ENCODE peak calls at places on chromosome 19, in seven cellular contexts. E is upper lobe of left lung, C is tibial nerve, N is sigmoid colon, Q is IMR-90, A is ovary, B is HepG2. P is an unnamed sample.
A peak's percentile ranks its signal among the peaks of the same experiment; 100 is the strongest.

GRCh38 chr19:50649433-50650391 is at the start of gene C19orf81:
- DNase-seq in Q (peak; percentile 6), B (no peak), A (no peak), E (no peak), N (no peak), C (no peak), P (peak; percentile 75)

GRCh38 chr19:44345969-44346368 is 10.5 kb downstream of the ZNF112 start:
- DNase-seq in A (no peak), Q (no peak), C (no peak), E (no peak), B (no peak), N (no peak), P (no peak)

GRCh38 chr19:34664870-34665269 is 12.1 kb downstream of the SCGB2B2 start:
- DNase-seq in E (no peak), B (no peak), Q (no peak), A (no peak), N (no peak), C (no peak), P (no peak)

GRCh38 chr19:48491793-48492123 is 19.9 kb downstream of the LMTK3 start:
- DNase-seq in B (no peak), E (no peak), Q (no peak), C (no peak), N (no peak), A (peak; percentile 40), P (no peak)

GRCh38 chr19:38735257-38735686 is 9.0 kb downstream of the CAPN12 start:
- DNase-seq in C (no peak), B (no peak), Q (no peak), A (peak; percentile 37), N (peak; percentile 66), E (peak; percentile 77), P (no peak)

GRCh38 chr19:17841810-17842662 is 5.7 kb downstream of the JAK3 start:
- DNase-seq in E (peak; percentile 94), C (peak; percentile 80), A (peak; percentile 99), B (no peak), N (peak; percentile 94), Q (peak; percentile 63), P (peak; percentile 82)

GRCh38 chr19:49881672-49882394 is 4.3 kb downstream of the TBC1D17 start:
- DNase-seq in Q (no peak), C (no peak), A (no peak), B (no peak), E (peak; percentile 50), N (no peak), P (no peak)

GRCh38 chr19:6048808-6049405 is 61.4 kb downstream of the RFX2 start:
- DNase-seq in N (peak; percentile 89), A (peak; percentile 82), E (no peak), C (peak; percentile 86), Q (peak; percentile 65), B (peak; percentile 69), P (peak; percentile 78)

GRCh38 chr19:46787040-46787330 is 1.4 kb downstream of the SLC1A5 start:
- DNase-seq in Q (no peak), C (no peak), B (no peak), N (no peak), A (no peak), E (no peak), P (no peak)

GRCh38 chr19:46788968-46789338 is 559 bp upstream of the SLC1A5 start:
- DNase-seq in A (no peak), C (no peak), N (no peak), E (no peak), Q (no peak), B (no peak), P (no peak)

GRCh38 chr19:46786236-46787039 is 2.0 kb downstream of the SLC1A5 start:
- DNase-seq in C (peak; percentile 77), E (peak; percentile 78), B (peak; percentile 68), Q (peak; percentile 83), A (peak; percentile 83), N (peak; percentile 89), P (peak; percentile 60)

GRCh38 chr19:46788101-46788967 is at the start of gene SLC1A5:
- DNase-seq in C (peak; percentile 98), N (peak; percentile 98), A (peak; percentile 99), Q (peak; percentile 96), E (peak; percentile 97), B (peak; percentile 92), P (peak; percentile 88)

DNA sequence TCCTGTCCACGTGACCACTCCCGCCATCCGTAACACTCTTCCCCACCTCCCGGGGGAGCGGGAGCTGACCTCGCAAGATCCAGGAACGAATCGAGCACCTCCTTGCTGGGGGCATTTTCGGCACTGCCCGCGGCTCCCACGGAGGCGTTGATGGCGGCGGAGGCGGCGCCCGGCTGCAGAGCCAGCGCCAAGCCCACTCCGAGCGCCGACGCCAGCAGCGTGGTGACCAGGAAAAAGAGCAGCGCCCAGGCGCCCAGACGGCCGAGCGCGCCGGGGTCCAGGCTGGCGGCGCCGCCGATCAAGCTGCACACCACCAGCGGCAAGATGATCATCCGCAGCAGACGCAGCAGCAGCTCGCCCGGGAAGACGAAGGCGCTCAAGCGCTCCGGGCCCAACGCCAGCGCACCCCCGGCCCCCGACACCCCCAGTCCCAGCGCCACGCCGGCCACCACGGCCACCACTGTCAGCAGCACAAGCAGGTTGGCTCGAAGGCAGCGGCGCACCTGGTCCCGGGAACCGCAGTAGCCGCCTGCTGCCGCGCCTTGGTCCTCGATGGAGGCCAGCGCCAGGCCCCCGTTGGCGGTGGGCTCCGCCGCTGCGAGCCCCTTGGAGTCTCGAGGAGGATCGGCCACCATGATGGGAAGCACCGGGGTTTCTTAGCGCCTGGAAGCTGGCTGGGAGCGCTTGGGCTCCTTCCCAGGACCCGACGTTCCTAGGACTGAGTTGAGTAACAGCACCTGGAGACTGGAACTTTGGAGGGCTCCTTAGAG is 878 bp downstream of the SLC1A5 start:
- DNase-seq in Q (peak; percentile 63), A (peak; percentile 73), C (peak; percentile 53), E (peak; percentile 92), B (peak; percentile 54), N (peak; percentile 87), P (no peak)
- TF ChIP-seq POLR2A in Q (no peak), A (no peak), C (no peak), E (no peak), B (peak; percentile 28), N (no peak), P (peak; percentile 33)

GRCh38 chr19:1860821-1861598 is 2.4 kb downstream of the KLF16 start:
- DNase-seq in E (peak; percentile 51), C (no peak), N (no peak), A (peak; percentile 57), B (no peak), Q (no peak), P (no peak)

GRCh38 chr19:1858412-1859081 is 4.8 kb downstream of the KLF16 start:
- DNase-seq in A (no peak), C (no peak), N (no peak), E (no peak), B (no peak), Q (no peak), P (no peak)

GRCh38 chr19:1859319-1859718 is 4.1 kb downstream of the KLF16 start:
- DNase-seq in B (no peak), Q (no peak), C (no peak), A (no peak), N (no peak), E (no peak), P (no peak)

GRCh38 chr19:1861599-1862031 is 1.8 kb downstream of the KLF16 start:
- DNase-seq in C (no peak), B (no peak), A (peak; percentile 44), Q (no peak), N (no peak), E (peak; percentile 50), P (no peak)

DNA sequence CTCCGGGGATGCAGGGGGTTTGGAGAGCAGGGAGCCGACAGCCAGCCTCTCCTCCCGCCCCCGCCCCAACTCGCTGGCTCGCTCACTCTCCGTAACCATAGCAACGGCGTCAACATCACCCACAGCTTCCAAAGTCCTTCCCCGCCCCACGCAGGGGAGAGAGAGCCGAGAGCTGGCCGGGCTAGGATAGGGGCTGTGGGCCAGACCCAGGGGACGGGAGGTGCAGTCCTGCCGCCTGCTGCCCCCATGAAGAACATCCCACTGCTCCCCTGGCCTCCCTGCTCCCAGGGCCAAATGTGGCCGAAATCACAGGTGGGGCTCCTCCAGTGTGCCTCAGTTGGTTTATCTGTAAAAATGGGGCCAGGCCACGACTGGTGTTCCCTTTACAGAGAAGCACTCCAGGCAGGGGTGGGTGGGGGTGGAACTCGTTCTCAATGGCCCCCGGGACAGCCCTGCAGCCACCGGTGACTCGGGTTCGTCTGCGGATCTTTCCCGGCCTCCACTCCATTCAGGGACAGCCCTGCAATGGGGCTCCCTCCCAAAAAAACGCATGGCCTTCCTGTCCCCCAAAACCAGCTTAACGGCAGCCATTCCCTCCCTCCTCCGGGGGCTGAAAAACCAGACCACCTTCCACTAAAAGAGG is 3.1 kb downstream of the KLF16 start:
- DNase-seq in N (peak; percentile 86), Q (peak; percentile 81), E (no peak), A (peak; percentile 86), B (peak; percentile 92), C (no peak), P (peak; percentile 68)
- TF ChIP-seq POLR2A in N (no peak), Q (peak; percentile 66), E (no peak), A (peak; percentile 13), B (peak; percentile 40), C (no peak), P (no peak)

DNA sequence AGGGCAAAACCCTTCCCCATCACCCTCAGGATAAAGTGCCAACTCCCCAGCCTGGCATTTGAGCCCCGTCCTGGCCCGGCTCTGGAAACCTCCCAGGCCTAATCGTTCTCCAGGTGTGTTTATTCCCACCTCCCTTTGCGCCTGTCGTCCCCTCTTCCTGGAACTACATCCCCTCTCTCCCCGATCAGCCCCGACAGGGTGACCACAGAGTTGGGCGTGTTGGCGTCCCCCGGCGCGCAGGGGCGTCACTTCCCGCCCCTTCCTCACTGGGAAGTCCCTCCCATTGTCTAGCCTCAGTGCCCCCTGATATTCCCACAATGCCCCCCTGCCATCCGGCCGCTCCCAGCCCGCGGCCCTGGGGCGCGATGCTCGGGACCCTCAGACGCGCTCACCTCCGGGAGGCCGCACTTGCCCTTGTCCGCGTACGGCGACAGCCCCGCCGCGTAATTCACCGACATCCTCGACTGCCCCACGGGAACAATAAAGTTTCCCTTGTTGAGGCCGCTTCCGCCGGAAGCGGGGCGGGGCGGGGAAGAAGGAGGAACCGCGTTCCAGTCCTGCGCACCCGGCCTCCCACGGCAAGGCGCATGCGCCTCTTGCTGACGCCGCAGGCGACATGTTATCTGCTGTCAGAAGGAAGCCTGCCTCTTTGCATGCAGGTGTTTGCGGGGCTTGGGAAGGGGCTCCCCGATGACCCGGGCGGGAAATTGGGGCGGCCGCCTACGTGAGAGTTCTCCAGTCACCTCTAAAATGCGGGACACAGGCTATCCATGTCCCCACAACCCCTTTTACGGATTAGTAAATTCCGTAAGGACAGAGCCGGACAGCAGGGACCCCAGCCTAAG is at the start of the genes ANKRD24 and SIRT6:
- DNase-seq in B (peak; percentile 87), A (peak; percentile 94), C (peak; percentile 89), N (peak; percentile 98), E (peak; percentile 99), Q (peak; percentile 95), P (peak; percentile 96)
- TF ChIP-seq POLR2A in B (peak; percentile 88), A (no peak), C (peak; percentile 50), N (peak; percentile 45), E (no peak), Q (peak; percentile 54), P (peak; percentile 79)

GRCh38 chr19:40228863-40229262 is 2.4 kb upstream of the CCNP start:
- DNase-seq in Q (no peak), E (no peak), A (no peak), N (no peak), B (no peak), C (no peak), P (no peak)

GRCh38 chr19:40228371-40228770 is 1.9 kb upstream of the CCNP start:
- DNase-seq in C (no peak), N (no peak), A (no peak), E (no peak), Q (no peak), B (no peak), P (no peak)

GRCh38 chr19:40229926-40230417 is 3.5 kb upstream of the CCNP start:
- DNase-seq in C (no peak), B (no peak), Q (no peak), N (no peak), A (no peak), E (no peak), P (no peak)

GRCh38 chr19:40231057-40231456 is 4.6 kb upstream of the CCNP start:
- DNase-seq in E (no peak), A (no peak), C (no peak), N (no peak), B (no peak), Q (no peak), P (no peak)

GRCh38 chr19:40229484-40229883 is 3.0 kb upstream of the CCNP start:
- DNase-seq in Q (peak; percentile 59), E (no peak), A (no peak), N (no peak), B (no peak), C (no peak), P (peak; percentile 65)
- TF ChIP-seq POLR2A in Q (no peak), E (no peak), A (no peak), N (no peak), B (no peak), C (no peak), P (no peak)